ENCODE peak calls at places on chromosome 15, in four cellular contexts. O is NCI-H446; U is activated naive CD4-positive, alpha-beta T cell; C is naive B cell. T is an unnamed sample.

GRCh38 chr15:25712192-25712960 is 150.8 kb downstream of the ATP10A start:
- DNase-seq in O (no peak), U (no peak), C (no peak), T (no peak)

GRCh38 chr15:28082891-28083688 is 16.0 kb downstream of the OCA2 start:
- DNase-seq in O (no peak), U (no peak), C (no peak), T (no peak)

GRCh38 chr15:75235051-75235673 is 23.0 kb upstream of the GOLGA6C start:
- DNase-seq in O (no peak), U (no peak), C (no peak), T (no peak)

GRCh38 chr15:77696006-77696631 is 63.4 kb upstream of the LINGO1 start:
- DNase-seq in O (no peak), U (no peak), C (no peak), T (no peak)

GRCh38 chr15:61564785-61565184 is 335.7 kb upstream of the RORA start:
- DNase-seq in O (no peak), U (no peak), C (no peak), T (no peak)

GRCh38 chr15:45144775-45145174 is 15.0 kb downstream of the DUOX1 start:
- DNase-seq in O (no peak), U (no peak), C (no peak), T (no peak)

GRCh38 chr15:74179983-74180688 is 6.6 kb downstream of the ISLR start:
- DNase-seq in O (peak), U (no peak), C (no peak), T (no peak)

GRCh38 chr15:78204351-78205309 is 29.7 kb downstream of the ACSBG1 start:
- DNase-seq in O (no peak), U (no peak), C (no peak), T (no peak)

GRCh38 chr15:89374116-89375004 is 39.7 kb upstream of the POLG start:
- DNase-seq in O (no peak), U (no peak), C (no peak), T (no peak)

GRCh38 chr15:50531763-50532162 is 14.7 kb downstream of the USP50 start:
- DNase-seq in O (no peak), U (no peak), C (no peak), T (no peak)